ENCODE peak calls at places on chromosome 21, in five cellular contexts. P, G, A, K and H are unnamed samples.

GRCh38 chr21:44487831-44488230 is 32.5 kb downstream of the LRRC3 start:
- DNase-seq in P (no peak), K (peak; percentile 67), A (no peak), G (no peak), H (no peak)

GRCh38 chr21:39217356-39218081 is 34.3 kb upstream of the PSMG1 start:
- DNase-seq in P (no peak), A (no peak), K (no peak), G (no peak), H (no peak)

GRCh38 chr21:26925636-26926035 is 41.3 kb downstream of the ADAMTS5 start:
- DNase-seq in P (no peak), K (no peak), G (no peak), A (no peak), H (no peak)

GRCh38 chr21:15986277-15986676 is 256.5 kb downstream of the USP25 start:
- DNase-seq in A (no peak), K (no peak), G (no peak), P (no peak), H (no peak)

GRCh38 chr21:44054710-44055109 is 42.6 kb downstream of the TRAPPC10 start:
- DNase-seq in K (no peak), A (no peak), G (no peak), P (no peak), H (peak; percentile 0)

GRCh38 chr21:43189936-43190335 is 21.1 kb downstream of the CRYAA start:
- DNase-seq in A (no peak), K (no peak), P (no peak), G (no peak), H (no peak)

GRCh38 chr21:24829397-24829796 is 777.9 kb downstream of the MRPL39 start:
- DNase-seq in P (no peak), A (no peak), K (no peak), G (no peak), H (no peak)

GRCh38 chr21:34877485-34878128 is 171.5 kb downstream of the RUNX1 start:
- DNase-seq in A (no peak), P (no peak), K (no peak), G (no peak), H (no peak)

GRCh38 chr21:26715878-26716506 is 129.2 kb downstream of the ADAMTS1 start:
- DNase-seq in A (peak; percentile 33), P (peak; percentile 25), G (no peak), K (peak; percentile 31), H (peak; percentile 16)